ENCODE peak calls at places on chromosomes 11 and 22, in nine cellular contexts. One of them, this sample, is unnamed.

GRCh38 chr11:92306966-92307504 is 82.4 kb downstream of the FAT3 start:
- DNase-seq in prostate gland: no peak
- DNase-seq in uterus: no peak
- DNase-seq in cardiac muscle cell: no peak
- DNase-seq in naive thymus-derived CD4-positive, alpha-beta T cell: no peak
- DNase-seq in K562: no peak
- DNase-seq in IMR-90: no peak
- DNase-seq in left ventricle myocardium inferior: no peak
- DNase-seq in kidney: no peak
- DNase-seq in this sample: no peak

GRCh38 chr22:22728382-22728781 is 84.0 kb downstream of the GGTLC2 start:
- DNase-seq in prostate gland: no peak
- DNase-seq in uterus: no peak
- DNase-seq in cardiac muscle cell: no peak
- DNase-seq in naive thymus-derived CD4-positive, alpha-beta T cell: no peak
- DNase-seq in K562: no peak
- DNase-seq in IMR-90: no peak
- DNase-seq in left ventricle myocardium inferior: no peak
- DNase-seq in kidney: no peak
- DNase-seq in this sample: no peak

GRCh38 chr11:48307760-48308386 is 1.9 kb downstream of the OR4S1 start:
- DNase-seq in prostate gland: peak
- DNase-seq in uterus: no peak
- DNase-seq in cardiac muscle cell: peak
- DNase-seq in naive thymus-derived CD4-positive, alpha-beta T cell: peak
- DNase-seq in K562: peak
- DNase-seq in IMR-90: peak
- DNase-seq in left ventricle myocardium inferior: peak
- DNase-seq in kidney: no peak
- DNase-seq in this sample: peak

GRCh38 chr22:46146329-46146728 is 4.0 kb upstream of the PPARA start:
- DNase-seq in prostate gland: no peak
- DNase-seq in uterus: no peak
- DNase-seq in cardiac muscle cell: no peak
- DNase-seq in naive thymus-derived CD4-positive, alpha-beta T cell: no peak
- DNase-seq in K562: no peak
- DNase-seq in IMR-90: no peak
- DNase-seq in left ventricle myocardium inferior: no peak
- DNase-seq in kidney: peak
- DNase-seq in this sample: no peak

GRCh38 chr11:71101606-71102005 is 150.8 kb downstream of the SHANK2 start:
- DNase-seq in prostate gland: no peak
- DNase-seq in uterus: no peak
- DNase-seq in cardiac muscle cell: no peak
- DNase-seq in naive thymus-derived CD4-positive, alpha-beta T cell: no peak
- DNase-seq in K562: no peak
- DNase-seq in IMR-90: no peak
- DNase-seq in left ventricle myocardium inferior: no peak
- DNase-seq in kidney: peak
- DNase-seq in this sample: no peak

GRCh38 chr11:68659158-68659921 is 25.0 kb upstream of the GAL start:
- DNase-seq in prostate gland: peak
- DNase-seq in uterus: peak
- DNase-seq in cardiac muscle cell: no peak
- DNase-seq in naive thymus-derived CD4-positive, alpha-beta T cell: no peak
- DNase-seq in K562: peak
- DNase-seq in IMR-90: peak
- DNase-seq in left ventricle myocardium inferior: peak
- DNase-seq in kidney: peak
- DNase-seq in this sample: no peak

GRCh38 chr11:9575531-9576240 is 2.2 kb downstream of the WEE1 start:
- DNase-seq in prostate gland: no peak
- DNase-seq in uterus: no peak
- DNase-seq in cardiac muscle cell: no peak
- DNase-seq in naive thymus-derived CD4-positive, alpha-beta T cell: no peak
- DNase-seq in K562: no peak
- DNase-seq in IMR-90: no peak
- DNase-seq in left ventricle myocardium inferior: no peak
- DNase-seq in kidney: no peak
- DNase-seq in this sample: no peak

GRCh38 chr22:46373838-46374662 is 38.5 kb downstream of the TRMU start:
- DNase-seq in prostate gland: no peak
- DNase-seq in uterus: no peak
- DNase-seq in cardiac muscle cell: no peak
- DNase-seq in naive thymus-derived CD4-positive, alpha-beta T cell: no peak
- DNase-seq in K562: no peak
- DNase-seq in IMR-90: no peak
- DNase-seq in left ventricle myocardium inferior: no peak
- DNase-seq in kidney: no peak
- DNase-seq in this sample: peak

GRCh38 chr11:68211546-68211945 is 1.6 kb downstream of the KMT5B start:
- DNase-seq in prostate gland: peak
- DNase-seq in uterus: no peak
- DNase-seq in cardiac muscle cell: no peak
- DNase-seq in naive thymus-derived CD4-positive, alpha-beta T cell: no peak
- DNase-seq in K562: peak
- DNase-seq in IMR-90: no peak
- DNase-seq in left ventricle myocardium inferior: no peak
- DNase-seq in kidney: no peak
- DNase-seq in this sample: no peak

GRCh38 chr11:101866619-101867491 is 48.0 kb upstream of the CEP126 start:
- DNase-seq in prostate gland: no peak
- DNase-seq in uterus: no peak
- DNase-seq in cardiac muscle cell: no peak
- DNase-seq in naive thymus-derived CD4-positive, alpha-beta T cell: no peak
- DNase-seq in K562: no peak
- DNase-seq in IMR-90: peak
- DNase-seq in left ventricle myocardium inferior: no peak
- DNase-seq in kidney: no peak
- DNase-seq in this sample: no peak

GRCh38 chr22:39209756-39210155 is 35.0 kb downstream of the PDGFB start:
- DNase-seq in prostate gland: no peak
- DNase-seq in uterus: peak
- DNase-seq in cardiac muscle cell: no peak
- DNase-seq in naive thymus-derived CD4-positive, alpha-beta T cell: no peak
- DNase-seq in K562: no peak
- DNase-seq in IMR-90: no peak
- DNase-seq in left ventricle myocardium inferior: no peak
- DNase-seq in kidney: peak
- DNase-seq in this sample: no peak

GRCh38 chr11:47538741-47539575 is 14.0 kb downstream of the CELF1 start:
- DNase-seq in prostate gland: no peak
- DNase-seq in uterus: no peak
- DNase-seq in cardiac muscle cell: no peak
- DNase-seq in naive thymus-derived CD4-positive, alpha-beta T cell: no peak
- DNase-seq in K562: no peak
- DNase-seq in IMR-90: no peak
- DNase-seq in left ventricle myocardium inferior: no peak
- DNase-seq in kidney: no peak
- DNase-seq in this sample: no peak

GRCh38 chr22:23750744-23751440 is at the start of gene ZNF70:
- DNase-seq in prostate gland: peak
- DNase-seq in uterus: peak
- DNase-seq in cardiac muscle cell: peak
- DNase-seq in naive thymus-derived CD4-positive, alpha-beta T cell: peak
- DNase-seq in K562: peak
- DNase-seq in IMR-90: peak
- DNase-seq in left ventricle myocardium inferior: peak
- DNase-seq in kidney: peak
- DNase-seq in this sample: peak

GRCh38 chr11:85854212-85854556 is 999 bp upstream of the CCDC83 start:
- DNase-seq in prostate gland: no peak
- DNase-seq in uterus: no peak
- DNase-seq in cardiac muscle cell: no peak
- DNase-seq in naive thymus-derived CD4-positive, alpha-beta T cell: no peak
- DNase-seq in K562: no peak
- DNase-seq in IMR-90: no peak
- DNase-seq in left ventricle myocardium inferior: no peak
- DNase-seq in kidney: no peak
- DNase-seq in this sample: no peak

GRCh38 chr22:47647720-47648119 is 885.3 kb downstream of the TBC1D22A start:
- DNase-seq in prostate gland: no peak
- DNase-seq in uterus: no peak
- DNase-seq in cardiac muscle cell: no peak
- DNase-seq in naive thymus-derived CD4-positive, alpha-beta T cell: no peak
- DNase-seq in K562: no peak
- DNase-seq in IMR-90: no peak
- DNase-seq in left ventricle myocardium inferior: no peak
- DNase-seq in kidney: no peak
- DNase-seq in this sample: no peak

GRCh38 chr11:113375402-113375801 is 12.2 kb upstream of the ANKK1 start:
- DNase-seq in prostate gland: no peak
- DNase-seq in uterus: no peak
- DNase-seq in cardiac muscle cell: peak
- DNase-seq in naive thymus-derived CD4-positive, alpha-beta T cell: no peak
- DNase-seq in K562: peak
- DNase-seq in IMR-90: no peak
- DNase-seq in left ventricle myocardium inferior: no peak
- DNase-seq in kidney: no peak
- DNase-seq in this sample: no peak

GRCh38 chr11:78606667-78607066 is 32.0 kb upstream of the NARS2 start:
- DNase-seq in prostate gland: no peak
- DNase-seq in uterus: no peak
- DNase-seq in cardiac muscle cell: no peak
- DNase-seq in naive thymus-derived CD4-positive, alpha-beta T cell: no peak
- DNase-seq in K562: no peak
- DNase-seq in IMR-90: no peak
- DNase-seq in left ventricle myocardium inferior: no peak
- DNase-seq in kidney: no peak
- DNase-seq in this sample: no peak
- H3K27ac ChIP-seq in prostate gland: no peak
- H3K27ac ChIP-seq in uterus: no peak
- H3K27ac ChIP-seq in cardiac muscle cell: no peak
- H3K27ac ChIP-seq in naive thymus-derived CD4-positive, alpha-beta T cell: no peak
- H3K27ac ChIP-seq in K562: no peak
- H3K27ac ChIP-seq in IMR-90: no peak
- H3K27ac ChIP-seq in left ventricle myocardium inferior: no peak
- H3K27ac ChIP-seq in kidney: no peak
- H3K27ac ChIP-seq in this sample: no peak

DNA sequence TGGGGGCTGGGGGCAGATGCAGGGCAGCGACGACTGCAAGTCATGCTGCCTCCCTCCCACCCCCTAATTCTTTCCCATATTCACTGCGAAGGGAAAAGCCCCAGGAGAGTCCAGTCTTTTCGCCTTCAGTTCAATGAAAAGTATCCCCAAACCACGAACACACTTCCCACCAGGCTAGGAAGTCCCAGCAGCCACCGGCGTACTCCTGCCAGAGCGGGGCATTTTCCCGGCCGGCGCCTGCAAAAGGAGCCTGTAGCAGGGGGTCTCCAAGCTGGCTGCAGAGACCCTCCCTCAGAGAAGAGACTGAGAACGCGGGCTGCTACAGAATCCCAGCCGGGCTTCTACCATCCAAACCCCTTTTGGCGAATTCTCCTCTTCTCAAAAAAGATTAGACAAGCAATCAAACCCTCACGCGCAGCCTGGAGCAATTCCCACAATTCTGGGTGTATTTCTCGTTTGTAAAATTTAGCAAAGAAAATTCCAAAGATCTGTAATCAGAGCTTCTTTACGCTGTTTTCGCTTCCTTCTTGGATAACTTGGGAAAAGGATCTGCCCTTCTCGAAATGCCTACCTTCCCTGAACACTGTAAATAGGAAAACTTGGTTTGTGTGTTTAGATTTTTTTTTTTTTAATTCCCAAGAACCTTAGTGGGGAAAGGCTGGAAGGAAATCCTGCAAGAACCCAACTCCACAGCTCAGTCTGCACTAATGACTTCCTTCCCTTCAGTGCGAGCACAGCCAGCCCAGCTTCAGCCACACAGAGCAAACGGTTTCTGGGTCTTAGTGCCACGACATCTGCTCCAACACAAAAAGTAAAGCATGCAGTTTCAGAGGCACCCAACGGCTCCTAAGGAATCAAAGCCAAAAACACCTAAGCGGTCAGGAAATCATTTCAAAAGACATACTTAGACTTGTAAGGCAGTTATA is 236.4 kb downstream of the TTC28 start:
- DNase-seq in prostate gland: peak
- DNase-seq in uterus: peak
- DNase-seq in cardiac muscle cell: peak
- DNase-seq in naive thymus-derived CD4-positive, alpha-beta T cell: no peak
- DNase-seq in K562: no peak
- DNase-seq in IMR-90: peak
- DNase-seq in left ventricle myocardium inferior: peak
- DNase-seq in kidney: peak
- DNase-seq in this sample: no peak
- H3K27ac ChIP-seq in prostate gland: peak
- H3K27ac ChIP-seq in uterus: peak
- H3K27ac ChIP-seq in cardiac muscle cell: peak
- H3K27ac ChIP-seq in naive thymus-derived CD4-positive, alpha-beta T cell: peak
- H3K27ac ChIP-seq in K562: no peak
- H3K27ac ChIP-seq in IMR-90: peak
- H3K27ac ChIP-seq in left ventricle myocardium inferior: peak
- H3K27ac ChIP-seq in kidney: peak
- H3K27ac ChIP-seq in this sample: no peak

GRCh38 chr11:128458316-128458715 is 129.0 kb downstream of the ETS1 start:
- DNase-seq in prostate gland: no peak
- DNase-seq in uterus: no peak
- DNase-seq in cardiac muscle cell: no peak
- DNase-seq in naive thymus-derived CD4-positive, alpha-beta T cell: no peak
- DNase-seq in K562: no peak
- DNase-seq in IMR-90: peak
- DNase-seq in left ventricle myocardium inferior: no peak
- DNase-seq in kidney: no peak
- DNase-seq in this sample: no peak

GRCh38 chr11:128456566-128457268 is 130.6 kb downstream of the ETS1 start:
- DNase-seq in prostate gland: no peak
- DNase-seq in uterus: no peak
- DNase-seq in cardiac muscle cell: no peak
- DNase-seq in naive thymus-derived CD4-positive, alpha-beta T cell: no peak
- DNase-seq in K562: no peak
- DNase-seq in IMR-90: no peak
- DNase-seq in left ventricle myocardium inferior: no peak
- DNase-seq in kidney: no peak
- DNase-seq in this sample: no peak

GRCh38 chr11:128455766-128456165 is 131.6 kb downstream of the ETS1 start:
- DNase-seq in prostate gland: no peak
- DNase-seq in uterus: no peak
- DNase-seq in cardiac muscle cell: peak
- DNase-seq in naive thymus-derived CD4-positive, alpha-beta T cell: no peak
- DNase-seq in K562: no peak
- DNase-seq in IMR-90: no peak
- DNase-seq in left ventricle myocardium inferior: no peak
- DNase-seq in kidney: no peak
- DNase-seq in this sample: no peak

GRCh38 chr11:128453444-128454336 is 133.7 kb downstream of the ETS1 start:
- DNase-seq in prostate gland: peak
- DNase-seq in uterus: peak
- DNase-seq in cardiac muscle cell: no peak
- DNase-seq in naive thymus-derived CD4-positive, alpha-beta T cell: no peak
- DNase-seq in K562: no peak
- DNase-seq in IMR-90: peak
- DNase-seq in left ventricle myocardium inferior: peak
- DNase-seq in kidney: peak
- DNase-seq in this sample: peak

GRCh38 chr11:128457874-128458273 is 129.5 kb downstream of the ETS1 start:
- DNase-seq in prostate gland: no peak
- DNase-seq in uterus: no peak
- DNase-seq in cardiac muscle cell: no peak
- DNase-seq in naive thymus-derived CD4-positive, alpha-beta T cell: no peak
- DNase-seq in K562: no peak
- DNase-seq in IMR-90: no peak
- DNase-seq in left ventricle myocardium inferior: no peak
- DNase-seq in kidney: no peak
- DNase-seq in this sample: no peak
- H3K27ac ChIP-seq in prostate gland: no peak
- H3K27ac ChIP-seq in uterus: peak
- H3K27ac ChIP-seq in cardiac muscle cell: no peak
- H3K27ac ChIP-seq in naive thymus-derived CD4-positive, alpha-beta T cell: peak
- H3K27ac ChIP-seq in K562: no peak
- H3K27ac ChIP-seq in IMR-90: peak
- H3K27ac ChIP-seq in left ventricle myocardium inferior: peak
- H3K27ac ChIP-seq in kidney: no peak
- H3K27ac ChIP-seq in this sample: no peak

GRCh38 chr11:120180571-120181445 is 30.0 kb upstream of the OAF start:
- DNase-seq in prostate gland: no peak
- DNase-seq in uterus: peak
- DNase-seq in cardiac muscle cell: no peak
- DNase-seq in naive thymus-derived CD4-positive, alpha-beta T cell: no peak
- DNase-seq in K562: no peak
- DNase-seq in IMR-90: peak
- DNase-seq in left ventricle myocardium inferior: no peak
- DNase-seq in kidney: peak
- DNase-seq in this sample: no peak
- H3K27ac ChIP-seq in prostate gland: no peak
- H3K27ac ChIP-seq in uterus: peak
- H3K27ac ChIP-seq in cardiac muscle cell: no peak
- H3K27ac ChIP-seq in naive thymus-derived CD4-positive, alpha-beta T cell: no peak
- H3K27ac ChIP-seq in K562: no peak
- H3K27ac ChIP-seq in IMR-90: no peak
- H3K27ac ChIP-seq in left ventricle myocardium inferior: peak
- H3K27ac ChIP-seq in kidney: no peak
- H3K27ac ChIP-seq in this sample: no peak